ENCODE peak calls at places on chromosomes 13 and 19, in six cellular contexts. One of them, this sample, is unnamed.

GRCh38 chr13:26221399-26221720 is 754 bp downstream of the RNF6 start:
- DNase-seq in naive thymus-derived CD4-positive, alpha-beta T cell: no peak
- DNase-seq in DND-41: no peak
- DNase-seq in IMR-90: no peak
- DNase-seq in foreskin keratinocyte: no peak
- DNase-seq in GM23248: no peak
- DNase-seq in this sample: no peak

GRCh38 chr13:44044544-44045178 is 165.0 kb downstream of the LACC1 start:
- DNase-seq in naive thymus-derived CD4-positive, alpha-beta T cell: no peak
- DNase-seq in DND-41: no peak
- DNase-seq in IMR-90: no peak
- DNase-seq in foreskin keratinocyte: no peak
- DNase-seq in GM23248: no peak
- DNase-seq in this sample: no peak

GRCh38 chr19:38877781-38878574 is at the start of gene RINL:
- DNase-seq in naive thymus-derived CD4-positive, alpha-beta T cell: peak; percentile 75
- DNase-seq in DND-41: peak; percentile 75
- DNase-seq in IMR-90: no peak
- DNase-seq in foreskin keratinocyte: no peak
- DNase-seq in GM23248: no peak
- DNase-seq in this sample: peak; percentile 89

GRCh38 chr19:45455707-45456499 is 11.9 kb upstream of the FOSB start:
- DNase-seq in naive thymus-derived CD4-positive, alpha-beta T cell: peak; percentile 23
- DNase-seq in DND-41: no peak
- DNase-seq in IMR-90: peak; percentile 99
- DNase-seq in foreskin keratinocyte: peak; percentile 96
- DNase-seq in GM23248: peak; percentile 99
- DNase-seq in this sample: no peak

GRCh38 chr13:71864094-71864980 is 2.7 kb downstream of the DACH1 start:
- DNase-seq in naive thymus-derived CD4-positive, alpha-beta T cell: peak; percentile 23
- DNase-seq in DND-41: no peak
- DNase-seq in IMR-90: no peak
- DNase-seq in foreskin keratinocyte: no peak
- DNase-seq in GM23248: no peak
- DNase-seq in this sample: no peak

GRCh38 chr13:106507560-106508274 is 27.7 kb downstream of the EFNB2 start:
- DNase-seq in naive thymus-derived CD4-positive, alpha-beta T cell: no peak
- DNase-seq in DND-41: peak; percentile 64
- DNase-seq in IMR-90: peak; percentile 95
- DNase-seq in foreskin keratinocyte: peak; percentile 95
- DNase-seq in GM23248: peak; percentile 79
- DNase-seq in this sample: no peak

GRCh38 chr19:6235031-6235951 is 44.5 kb downstream of the MLLT1 start:
- DNase-seq in naive thymus-derived CD4-positive, alpha-beta T cell: no peak
- DNase-seq in DND-41: no peak
- DNase-seq in IMR-90: no peak
- DNase-seq in foreskin keratinocyte: no peak
- DNase-seq in GM23248: no peak
- DNase-seq in this sample: no peak

GRCh38 chr19:10454267-10454666 is 33.9 kb downstream of the PDE4A start:
- DNase-seq in naive thymus-derived CD4-positive, alpha-beta T cell: no peak
- DNase-seq in DND-41: peak; percentile 28
- DNase-seq in IMR-90: peak; percentile 18
- DNase-seq in foreskin keratinocyte: no peak
- DNase-seq in GM23248: peak; percentile 43
- DNase-seq in this sample: peak; percentile 71

GRCh38 chr13:92745233-92745632 is 481.4 kb upstream of the GPC6 start:
- DNase-seq in naive thymus-derived CD4-positive, alpha-beta T cell: no peak
- DNase-seq in DND-41: no peak
- DNase-seq in IMR-90: no peak
- DNase-seq in foreskin keratinocyte: peak; percentile 62
- DNase-seq in GM23248: no peak
- DNase-seq in this sample: no peak

GRCh38 chr19:40549007-40549708 is 27.5 kb upstream of the SHKBP1 start:
- DNase-seq in naive thymus-derived CD4-positive, alpha-beta T cell: peak; percentile 56
- DNase-seq in DND-41: no peak
- DNase-seq in IMR-90: peak; percentile 39
- DNase-seq in foreskin keratinocyte: no peak
- DNase-seq in GM23248: peak; percentile 56
- DNase-seq in this sample: peak; percentile 87

GRCh38 chr13:113904411-113904810 is 40.5 kb upstream of the GAS6 start:
- DNase-seq in naive thymus-derived CD4-positive, alpha-beta T cell: no peak
- DNase-seq in DND-41: peak; percentile 24
- DNase-seq in IMR-90: peak; percentile 43
- DNase-seq in foreskin keratinocyte: no peak
- DNase-seq in GM23248: peak; percentile 72
- DNase-seq in this sample: peak; percentile 74

GRCh38 chr13:110651271-110651670 is 35.9 kb downstream of the NAXD start:
- DNase-seq in naive thymus-derived CD4-positive, alpha-beta T cell: no peak
- DNase-seq in DND-41: no peak
- DNase-seq in IMR-90: no peak
- DNase-seq in foreskin keratinocyte: no peak
- DNase-seq in GM23248: no peak
- DNase-seq in this sample: no peak

GRCh38 chr13:112055417-112056206 is 11.3 kb upstream of the SOX1 start:
- DNase-seq in naive thymus-derived CD4-positive, alpha-beta T cell: no peak
- DNase-seq in DND-41: no peak
- DNase-seq in IMR-90: no peak
- DNase-seq in foreskin keratinocyte: no peak
- DNase-seq in GM23248: no peak
- DNase-seq in this sample: no peak
- H3K27me3 ChIP-seq in naive thymus-derived CD4-positive, alpha-beta T cell: peaks cover 11% of the 10 kb centered on the region
- H3K27me3 ChIP-seq in DND-41: peaks cover 5% of the 10 kb centered on the region
- H3K27me3 ChIP-seq in IMR-90: peaks cover 72% of the 10 kb centered on the region
- H3K27me3 ChIP-seq in foreskin keratinocyte: peaks cover 93% of the 10 kb centered on the region
- H3K27me3 ChIP-seq in GM23248: peaks cover 80% of the 10 kb centered on the region
- H3K27me3 ChIP-seq in this sample: no peaks in the 10 kb centered on the region

GRCh38 chr19:3406571-3407111 is 40.3 kb downstream of the NFIC start:
- DNase-seq in naive thymus-derived CD4-positive, alpha-beta T cell: no peak
- DNase-seq in DND-41: no peak
- DNase-seq in IMR-90: no peak
- DNase-seq in foreskin keratinocyte: no peak
- DNase-seq in GM23248: no peak
- DNase-seq in this sample: no peak

GRCh38 chr19:3402631-3403443 is 36.5 kb downstream of the NFIC start:
- DNase-seq in naive thymus-derived CD4-positive, alpha-beta T cell: no peak
- DNase-seq in DND-41: no peak
- DNase-seq in IMR-90: no peak
- DNase-seq in foreskin keratinocyte: no peak
- DNase-seq in GM23248: no peak
- DNase-seq in this sample: no peak

GRCh38 chr19:3404324-3405260 is 38.2 kb downstream of the NFIC start:
- DNase-seq in naive thymus-derived CD4-positive, alpha-beta T cell: no peak
- DNase-seq in DND-41: no peak
- DNase-seq in IMR-90: peak; percentile 93
- DNase-seq in foreskin keratinocyte: no peak
- DNase-seq in GM23248: peak; percentile 97
- DNase-seq in this sample: no peak

GRCh38 chr19:3403489-3404323 is 37.3 kb downstream of the NFIC start:
- DNase-seq in naive thymus-derived CD4-positive, alpha-beta T cell: no peak
- DNase-seq in DND-41: peak; percentile 16
- DNase-seq in IMR-90: peak; percentile 97
- DNase-seq in foreskin keratinocyte: no peak
- DNase-seq in GM23248: peak; percentile 97
- DNase-seq in this sample: no peak

GRCh38 chr19:3405261-3405653 is 38.9 kb downstream of the NFIC start:
- DNase-seq in naive thymus-derived CD4-positive, alpha-beta T cell: no peak
- DNase-seq in DND-41: no peak
- DNase-seq in IMR-90: no peak
- DNase-seq in foreskin keratinocyte: no peak
- DNase-seq in GM23248: no peak
- DNase-seq in this sample: no peak
- H3K27ac ChIP-seq in naive thymus-derived CD4-positive, alpha-beta T cell: no peak overlapping the region
- H3K27ac ChIP-seq in DND-41: no peak overlapping the region
- H3K27ac ChIP-seq in IMR-90: peak overlapping the region; percentile 96
- H3K27ac ChIP-seq in foreskin keratinocyte: peak overlapping the region; percentile 88
- H3K27ac ChIP-seq in GM23248: peak overlapping the region; percentile 97
- H3K27ac ChIP-seq in this sample: no peak overlapping the region

GRCh38 chr19:4980087-4980486 is 11.2 kb downstream of the KDM4B start:
- DNase-seq in naive thymus-derived CD4-positive, alpha-beta T cell: no peak
- DNase-seq in DND-41: no peak
- DNase-seq in IMR-90: no peak
- DNase-seq in foreskin keratinocyte: no peak
- DNase-seq in GM23248: peak; percentile 58
- DNase-seq in this sample: no peak

GRCh38 chr19:4979211-4979807 is 10.4 kb downstream of the KDM4B start:
- DNase-seq in naive thymus-derived CD4-positive, alpha-beta T cell: no peak
- DNase-seq in DND-41: no peak
- DNase-seq in IMR-90: no peak
- DNase-seq in foreskin keratinocyte: no peak
- DNase-seq in GM23248: no peak
- DNase-seq in this sample: no peak

GRCh38 chr19:4977299-4978174 is 8.6 kb downstream of the KDM4B start:
- DNase-seq in naive thymus-derived CD4-positive, alpha-beta T cell: no peak
- DNase-seq in DND-41: no peak
- DNase-seq in IMR-90: peak; percentile 95
- DNase-seq in foreskin keratinocyte: peak; percentile 49
- DNase-seq in GM23248: peak; percentile 98
- DNase-seq in this sample: no peak

GRCh38 chr19:4974855-4975469 is 6.0 kb downstream of the KDM4B start:
- DNase-seq in naive thymus-derived CD4-positive, alpha-beta T cell: no peak
- DNase-seq in DND-41: no peak
- DNase-seq in IMR-90: no peak
- DNase-seq in foreskin keratinocyte: no peak
- DNase-seq in GM23248: no peak
- DNase-seq in this sample: no peak

DNA sequence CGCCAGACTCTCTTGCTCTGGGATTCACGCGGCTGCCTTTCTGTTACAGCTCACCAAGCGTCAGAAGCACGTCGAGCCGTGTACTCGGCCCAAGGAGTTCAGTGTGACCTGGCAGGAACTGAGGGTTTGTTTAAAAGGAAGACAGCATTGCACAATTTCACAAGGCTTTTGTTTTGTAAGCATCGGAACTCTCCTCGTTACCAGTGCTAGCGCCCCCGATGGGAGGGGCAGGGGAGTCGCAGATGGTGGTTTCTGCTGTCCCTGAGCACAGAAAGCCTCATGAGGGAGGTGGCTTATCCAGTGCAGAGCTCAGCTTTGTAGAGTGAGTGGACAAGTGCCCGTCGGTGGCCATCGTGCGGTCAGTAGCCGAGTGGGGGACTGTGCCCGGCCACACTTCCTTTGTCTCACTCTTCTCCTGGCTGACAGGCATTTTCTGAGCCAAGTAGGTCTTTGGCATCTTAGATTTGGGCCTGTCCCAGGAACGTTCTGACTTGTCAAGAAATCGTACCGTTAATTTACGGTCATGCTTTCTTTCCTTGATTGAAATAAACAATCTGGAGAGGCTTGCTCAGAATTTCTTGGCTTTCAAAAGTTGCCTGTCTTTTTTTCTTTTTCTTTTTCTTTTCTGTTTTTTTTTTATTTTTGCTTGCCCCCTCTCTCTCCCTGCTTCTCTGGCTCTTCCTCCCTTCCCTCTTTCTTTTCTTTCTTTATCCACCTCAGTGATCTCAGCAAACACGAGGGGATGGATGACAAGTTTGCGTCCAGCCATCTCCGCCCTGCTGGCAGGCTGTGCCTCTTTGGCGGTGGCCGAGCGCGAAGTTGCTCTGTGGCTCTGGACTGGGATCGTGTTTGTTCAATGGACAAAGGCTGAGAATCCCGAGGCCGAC is 7.7 kb downstream of the KDM4B start:
- DNase-seq in naive thymus-derived CD4-positive, alpha-beta T cell: no peak
- DNase-seq in DND-41: no peak
- DNase-seq in IMR-90: peak; percentile 98
- DNase-seq in foreskin keratinocyte: peak; percentile 82
- DNase-seq in GM23248: peak; percentile 99
- DNase-seq in this sample: peak; percentile 78
- H3K4me1 ChIP-seq in naive thymus-derived CD4-positive, alpha-beta T cell: peaks cover under 1% of the 10 kb centered on the region
- H3K4me1 ChIP-seq in DND-41: peaks cover 14% of the 10 kb centered on the region
- H3K4me1 ChIP-seq in IMR-90: peaks cover 36% of the 10 kb centered on the region
- H3K4me1 ChIP-seq in foreskin keratinocyte: peaks cover 5% of the 10 kb centered on the region
- H3K4me1 ChIP-seq in GM23248: peaks cover 52% of the 10 kb centered on the region
- H3K4me1 ChIP-seq in this sample: peaks cover 29% of the 10 kb centered on the region

GRCh38 chr19:57192064-57192395 is 730 bp downstream of the ZNF264 start:
- DNase-seq in naive thymus-derived CD4-positive, alpha-beta T cell: no peak
- DNase-seq in DND-41: no peak
- DNase-seq in IMR-90: peak; percentile 4
- DNase-seq in foreskin keratinocyte: no peak
- DNase-seq in GM23248: peak; percentile 44
- DNase-seq in this sample: no peak
- H3K27me3 ChIP-seq in naive thymus-derived CD4-positive, alpha-beta T cell: no peaks in the 10 kb centered on the region
- H3K27me3 ChIP-seq in DND-41: no peaks in the 10 kb centered on the region
- H3K27me3 ChIP-seq in IMR-90: no peaks in the 10 kb centered on the region
- H3K27me3 ChIP-seq in foreskin keratinocyte: no peaks in the 10 kb centered on the region
- H3K27me3 ChIP-seq in GM23248: no peaks in the 10 kb centered on the region
- H3K27me3 ChIP-seq in this sample: no peaks in the 10 kb centered on the region

This sample was measured in Karpas-422.